ENCODE peak calls at places on chromosomes 5 and 9, in eight cellular contexts. T is CD4-positive, alpha-beta T cell; H is NCI-H1417; N is body of pancreas; G is kidney tubule cell; C is mesothelial cell of epicardium; J is aorta; F is NCI-H1930. L is an unnamed sample.

GRCh38 chr9:137277329-137278041 is at the start of gene TOR4A:
- DNase-seq in C (no peak), N (peak), J (peak), H (no peak), T (no peak), F (no peak), G (peak), L (peak)

GRCh38 chr9:106143781-106144180 is 449.4 kb downstream of the TMEM38B start:
- DNase-seq in G (no peak), C (no peak), J (no peak), F (no peak), T (no peak), H (no peak), N (no peak), L (no peak)

GRCh38 chr5:78659714-78660113 is 11.1 kb upstream of the LHFPL2 start:
- DNase-seq in G (no peak), H (no peak), F (no peak), J (no peak), T (no peak), C (no peak), N (peak), L (no peak)

GRCh38 chr5:174532453-174533126 is 191.8 kb upstream of the MSX2 start:
- DNase-seq in C (peak), T (no peak), N (peak), H (peak), F (no peak), G (peak), J (peak), L (no peak)

GRCh38 chr9:136291306-136292025 is 12.4 kb downstream of the CCDC187 start:
- DNase-seq in G (no peak), J (no peak), C (no peak), F (no peak), N (no peak), H (no peak), T (no peak), L (no peak)

GRCh38 chr5:159184858-159185381 is 24.4 kb downstream of the RNF145 start:
- DNase-seq in J (no peak), C (no peak), N (no peak), G (peak), T (no peak), F (no peak), H (no peak), L (no peak)

GRCh38 chr5:55223219-55223987 is 3.7 kb downstream of the MCIDAS start:
- DNase-seq in F (no peak), N (no peak), T (no peak), H (no peak), J (no peak), C (no peak), G (no peak), L (no peak)

GRCh38 chr5:167765341-167765740 is 526.1 kb upstream of the WWC1 start:
- DNase-seq in G (no peak), N (no peak), C (no peak), J (no peak), F (no peak), H (no peak), T (no peak), L (no peak)

GRCh38 chr5:172380992-172381643 is 73.2 kb downstream of the SH3PXD2B start:
- DNase-seq in J (peak), C (no peak), H (no peak), N (peak), T (no peak), G (peak), F (no peak), L (no peak)

GRCh38 chr5:156391139-156391538 is 64.2 kb downstream of the SGCD start:
- DNase-seq in T (no peak), J (no peak), H (no peak), C (no peak), F (no peak), G (no peak), N (no peak), L (no peak)

GRCh38 chr9:34125681-34126206 is 754 bp downstream of the DCAF12 start:
- DNase-seq in H (peak), C (no peak), T (no peak), F (no peak), J (no peak), G (peak), N (no peak), L (no peak)

GRCh38 chr9:107137495-107138202 is 145.4 kb upstream of the RAD23B start:
- DNase-seq in F (no peak), H (peak), J (no peak), G (peak), T (no peak), N (no peak), C (no peak), L (peak)

GRCh38 chr9:129310666-129311350 is 132.7 kb upstream of the IER5L start:
- DNase-seq in C (no peak), G (peak), H (no peak), J (peak), N (no peak), F (no peak), T (no peak), L (no peak)

GRCh38 chr5:79754865-79755555 is 65.4 kb downstream of the CMYA5 start:
- DNase-seq in C (no peak), T (no peak), F (no peak), N (no peak), G (no peak), J (no peak), H (no peak), L (no peak)

GRCh38 chr9:89648247-89649000 is 43.6 kb downstream of the GADD45G start:
- DNase-seq in H (no peak), C (no peak), T (no peak), N (no peak), G (no peak), J (peak), F (no peak), L (no peak)

GRCh38 chr5:57313716-57314115 is 139.9 kb downstream of the GPBP1 start:
- DNase-seq in G (no peak), H (no peak), F (no peak), T (no peak), C (no peak), J (no peak), N (no peak), L (no peak)

GRCh38 chr5:66239034-66239433 is 94.9 kb downstream of the SREK1 start:
- DNase-seq in J (no peak), N (no peak), C (no peak), G (peak), F (no peak), T (no peak), H (no peak), L (no peak)

GRCh38 chr9:81492710-81493447 is 196.5 kb downstream of the TLE1 start:
- DNase-seq in F (no peak), C (no peak), G (peak), J (no peak), N (no peak), H (no peak), T (no peak), L (no peak)

GRCh38 chr9:137458194-137459146 is 664 bp downstream of the NSMF start:
- DNase-seq in C (peak), F (no peak), G (no peak), N (peak), J (peak), T (no peak), H (peak), L (no peak)

GRCh38 chr5:176491901-176492300 is 43.7 kb downstream of the FAF2 start:
- DNase-seq in T (no peak), N (no peak), G (no peak), C (no peak), J (no peak), F (no peak), H (no peak), L (no peak)

L was measured in GM18507.